ENCODE peak calls at places on chromosomes 2 and 18, in eight cellular contexts. P is heart right ventricle, Z is HFFc6, D is foreskin fibroblast, F is AG10803, B is IMR-90, M is mucosa of descending colon, R is GM12865. J is an unnamed sample.

GRCh38 chr18:26804474-26804873 is 61.0 kb downstream of the AQP4 start:
- DNase-seq in P (no peak), Z (no peak), D (no peak), F (no peak), B (no peak), M (peak), R (peak), J (no peak)

GRCh38 chr2:147440694-147441093 is 404.1 kb upstream of the ACVR2A start:
- DNase-seq in P (no peak), Z (no peak), D (no peak), F (no peak), B (no peak), M (no peak), R (no peak), J (no peak)

GRCh38 chr2:25187729-25188350 is 19.5 kb upstream of the POMC start:
- DNase-seq in P (no peak), Z (no peak), D (no peak), F (no peak), B (no peak), M (peak), R (no peak), J (no peak)

GRCh38 chr2:142112648-142113278 is 18.1 kb downstream of the LRP1B start:
- DNase-seq in P (no peak), Z (no peak), D (peak), F (peak), B (peak), M (no peak), R (no peak), J (no peak)

GRCh38 chr2:72108121-72108520 is 39.5 kb downstream of the CYP26B1 start:
- DNase-seq in P (no peak), Z (no peak), D (no peak), F (no peak), B (peak), M (no peak), R (no peak), J (no peak)

GRCh38 chr2:241125626-241126025 is 23.5 kb upstream of the MTERF4 start:
- DNase-seq in P (no peak), Z (no peak), D (no peak), F (no peak), B (no peak), M (no peak), R (no peak), J (no peak)

GRCh38 chr18:79517322-79517721 is 121.6 kb downstream of the NFATC1 start:
- DNase-seq in P (no peak), Z (no peak), D (no peak), F (no peak), B (no peak), M (no peak), R (no peak), J (no peak)

GRCh38 chr18:63970803-63971191 is 916 bp downstream of the SERPINB8 start:
- DNase-seq in P (peak), Z (peak), D (peak), F (peak), B (peak), M (peak), R (no peak), J (no peak)

GRCh38 chr2:25894135-25894830 is 16.0 kb upstream of the ASXL2 start:
- DNase-seq in P (peak), Z (peak), D (peak), F (peak), B (peak), M (peak), R (no peak), J (no peak)

GRCh38 chr2:26805241-26805676 is 19.4 kb downstream of the CENPA start:
- DNase-seq in P (no peak), Z (peak), D (peak), F (peak), B (peak), M (no peak), R (no peak), J (peak)

GRCh38 chr18:2258954-2259353 is 312.4 kb downstream of the METTL4 start:
- DNase-seq in P (no peak), Z (peak), D (no peak), F (no peak), B (no peak), M (no peak), R (no peak), J (no peak)

DNA sequence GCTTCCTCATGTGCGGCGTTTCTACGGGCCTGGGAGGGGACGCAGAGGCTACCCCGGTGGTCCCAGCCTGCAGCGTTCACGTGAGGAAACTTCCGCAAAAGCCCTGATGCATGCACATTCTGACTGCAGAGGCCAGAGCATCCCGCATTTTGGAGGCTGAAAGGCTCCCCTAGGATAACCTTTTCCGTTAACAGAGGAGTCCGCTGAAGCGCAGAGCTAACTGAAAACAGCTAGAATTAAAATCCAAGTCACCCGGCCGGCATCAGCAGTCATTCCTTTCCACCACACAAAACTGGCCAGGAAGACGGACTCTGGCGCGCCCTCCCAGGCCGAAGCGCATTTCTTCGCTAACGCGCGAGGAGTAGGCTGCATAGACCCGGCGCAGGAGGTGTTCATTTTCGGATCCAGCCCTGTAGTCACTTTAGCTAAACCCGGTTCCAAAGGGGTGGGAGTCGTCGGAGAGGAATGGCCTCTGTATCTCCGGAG is 747 bp upstream of the TUBB6 start:
- DNase-seq in P (peak), Z (peak), D (peak), F (peak), B (peak), M (peak), R (no peak), J (no peak)
- TF ChIP-seq CTCF in P (no peak), Z (no peak), D (no peak), F (peak), B (peak), M (no peak), R (no peak), J (peak)

DNA sequence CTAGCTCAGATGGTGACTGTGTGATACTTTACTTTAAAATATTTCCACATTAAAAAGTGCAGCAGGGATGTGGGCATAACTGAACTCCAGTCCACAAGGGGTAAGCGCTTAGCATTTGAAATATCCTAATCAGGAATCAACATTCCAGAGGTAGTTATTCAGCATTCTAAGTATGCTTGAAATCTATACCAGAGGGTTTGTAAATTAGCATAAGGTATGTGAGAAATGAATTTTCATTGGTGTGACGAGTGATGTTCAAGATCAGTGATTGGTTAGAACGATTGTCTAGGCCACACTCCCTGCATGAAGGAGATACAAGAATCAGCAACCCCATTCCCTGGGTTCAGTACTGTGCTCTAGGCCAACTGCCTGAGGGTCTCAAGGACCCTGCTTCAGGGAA is 42.6 kb downstream of the MAPK4 start:
- DNase-seq in P (no peak), Z (no peak), D (no peak), F (peak), B (no peak), M (no peak), R (no peak), J (no peak)
- TF ChIP-seq CTCF in P (no peak), Z (no peak), D (no peak), F (no peak), B (no peak), M (no peak), R (no peak), J (no peak)

DNA sequence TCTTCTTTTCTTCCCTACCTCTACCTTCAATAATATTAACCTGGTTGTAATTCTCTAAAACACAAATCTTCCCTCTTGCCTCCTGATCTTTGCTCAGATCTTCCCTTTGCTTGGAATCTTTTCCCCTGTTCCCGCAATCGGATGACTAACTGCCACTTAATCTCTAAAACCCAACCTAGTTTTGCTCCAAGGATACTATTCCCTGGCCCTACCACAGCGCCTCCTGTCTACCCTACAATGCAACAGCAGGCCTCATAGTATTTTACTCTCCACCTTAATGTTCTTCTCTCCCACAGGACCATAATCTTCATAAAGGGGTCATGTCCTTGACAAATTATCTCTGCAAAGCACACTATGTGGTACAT is 246.8 kb upstream of the TNP1 start:
- DNase-seq in P (no peak), Z (peak), D (peak), F (peak), B (peak), M (no peak), R (no peak), J (no peak)
- TF ChIP-seq CTCF in P (peak), Z (peak), D (peak), F (peak), B (peak), M (no peak), R (peak), J (peak)

DNA sequence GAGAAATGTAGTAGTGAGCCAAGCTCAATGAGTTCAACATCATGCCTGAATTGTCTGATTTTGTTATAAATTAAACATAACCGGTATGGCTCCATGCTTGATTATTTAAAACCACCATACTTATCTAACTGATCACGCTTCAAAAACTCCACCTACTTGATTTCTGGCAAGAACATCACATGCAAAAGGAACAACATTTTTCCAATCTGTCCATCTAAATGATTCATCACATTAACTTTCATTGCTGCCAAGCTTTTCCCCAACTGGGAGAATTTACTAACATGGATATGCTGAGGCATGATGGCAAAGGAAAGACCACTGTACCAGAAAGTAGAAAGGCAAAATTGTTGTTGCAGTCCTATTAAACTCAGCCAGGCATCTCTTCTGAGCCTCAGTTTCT is 286.8 kb downstream of the TRIB2 start:
- DNase-seq in P (no peak), Z (peak), D (peak), F (no peak), B (no peak), M (no peak), R (no peak), J (no peak)
- TF ChIP-seq CTCF in P (no peak), Z (no peak), D (no peak), F (no peak), B (no peak), M (no peak), R (no peak), J (no peak)

GRCh38 chr2:33417093-33417492 is 59.4 kb upstream of the RASGRP3 start:
- DNase-seq in P (no peak), Z (no peak), D (no peak), F (peak), B (no peak), M (no peak), R (no peak), J (no peak)

GRCh38 chr2:33420726-33421125 is 55.7 kb upstream of the RASGRP3 start:
- DNase-seq in P (no peak), Z (no peak), D (no peak), F (peak), B (peak), M (no peak), R (no peak), J (no peak)

GRCh38 chr2:33425156-33425555 is 51.3 kb upstream of the RASGRP3 start:
- DNase-seq in P (no peak), Z (peak), D (no peak), F (peak), B (no peak), M (no peak), R (no peak), J (no peak)

GRCh38 chr2:33421820-33422219 is 54.6 kb upstream of the RASGRP3 start:
- DNase-seq in P (no peak), Z (peak), D (no peak), F (peak), B (no peak), M (no peak), R (no peak), J (no peak)

GRCh38 chr2:33419548-33420255 is 56.7 kb upstream of the RASGRP3 start:
- DNase-seq in P (no peak), Z (no peak), D (no peak), F (no peak), B (peak), M (no peak), R (no peak), J (no peak)
- TF ChIP-seq CTCF in P (no peak), Z (no peak), D (no peak), F (no peak), B (no peak), M (no peak), R (no peak), J (no peak)

GRCh38 chr2:42123426-42123825 is 45.7 kb upstream of the EML4 start:
- DNase-seq in P (no peak), Z (no peak), D (no peak), F (no peak), B (no peak), M (no peak), R (no peak), J (no peak)
- TF ChIP-seq CTCF in P (no peak), Z (no peak), D (no peak), F (no peak), B (no peak), M (no peak), R (no peak), J (no peak)

GRCh38 chr2:44883356-44883755 is 58.1 kb upstream of the SIX3 start:
- DNase-seq in P (no peak), Z (no peak), D (no peak), F (no peak), B (no peak), M (no peak), R (no peak), J (no peak)

GRCh38 chr2:44877417-44877816 is 64.1 kb upstream of the SIX3 start:
- DNase-seq in P (no peak), Z (no peak), D (no peak), F (no peak), B (no peak), M (no peak), R (no peak), J (no peak)

GRCh38 chr2:44881856-44882255 is 59.6 kb upstream of the SIX3 start:
- DNase-seq in P (no peak), Z (no peak), D (no peak), F (no peak), B (no peak), M (no peak), R (no peak), J (no peak)

GRCh38 chr2:44880125-44880483 is 61.4 kb upstream of the SIX3 start:
- DNase-seq in P (no peak), Z (no peak), D (no peak), F (no peak), B (no peak), M (no peak), R (no peak), J (no peak)

DNA sequence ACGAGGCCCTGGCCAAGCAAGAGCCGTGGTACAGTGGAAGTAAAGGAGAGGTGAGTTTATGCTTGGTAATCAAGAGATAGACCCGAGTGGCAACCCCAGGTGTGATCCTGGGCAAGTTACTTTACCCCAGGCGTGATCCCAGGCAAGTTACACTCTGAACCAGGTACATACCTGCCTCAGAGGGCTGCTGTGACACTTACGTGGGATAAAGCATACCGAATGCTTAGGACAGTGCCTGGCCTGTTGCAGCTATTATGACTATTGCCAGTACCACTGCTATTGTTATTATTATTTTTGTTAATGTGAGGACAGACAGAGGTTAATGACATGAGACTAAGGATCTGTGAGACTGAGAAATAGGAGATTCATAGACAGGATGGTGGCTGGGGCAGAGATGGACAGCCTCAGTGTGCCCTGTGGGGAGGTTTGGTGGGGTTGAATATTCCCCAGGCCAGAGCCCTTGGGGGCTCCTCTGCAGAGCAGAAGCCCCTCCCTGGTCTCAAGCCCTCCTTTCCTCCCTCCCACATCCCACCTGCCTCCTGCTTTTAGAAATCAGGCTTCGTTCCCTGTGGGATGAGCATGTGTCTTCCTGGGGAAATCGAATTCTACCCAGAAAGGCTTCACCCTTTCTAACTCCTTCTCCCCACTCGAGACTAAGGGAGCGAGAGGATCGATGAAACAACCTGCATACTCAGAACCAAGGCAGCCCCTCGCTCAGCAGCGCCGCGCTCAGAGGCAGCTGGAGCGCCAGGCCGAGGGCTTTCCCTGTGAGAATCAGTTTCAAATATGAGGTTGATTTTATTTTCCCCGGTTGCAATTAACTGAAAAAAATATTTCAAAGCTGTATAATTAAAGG is 62.0 kb upstream of the SIX3 start:
- DNase-seq in P (no peak), Z (no peak), D (no peak), F (no peak), B (no peak), M (no peak), R (no peak), J (no peak)
- TF ChIP-seq CTCF in P (no peak), Z (no peak), D (no peak), F (no peak), B (no peak), M (no peak), R (no peak), J (no peak)

GRCh38 chr2:169676357-169676756 is 17.8 kb downstream of the CFAP210 start:
- DNase-seq in P (no peak), Z (no peak), D (no peak), F (no peak), B (no peak), M (no peak), R (no peak), J (no peak)
- TF ChIP-seq CTCF in P (no peak), Z (peak), D (no peak), F (no peak), B (no peak), M (no peak), R (peak), J (no peak)